ENCODE peak calls at places on chromosomes 12 and 14, in seven cellular contexts. One of them, this sample, is unnamed.

GRCh38 chr14:102545461-102546265 is 36.1 kb upstream of the ANKRD9 start:
- DNase-seq in hepatocyte: peak
- DNase-seq in heart left ventricle: peak
- DNase-seq in ovary: no peak
- DNase-seq in NB4: no peak
- DNase-seq in astrocyte of the spinal cord: no peak
- DNase-seq in AG04449: no peak
- DNase-seq in this sample: peak

GRCh38 chr12:53091756-53092155 is 5.7 kb upstream of the IGFBP6 start:
- DNase-seq in astrocyte of the spinal cord: no peak
- DNase-seq in NB4: no peak
- DNase-seq in hepatocyte: no peak
- DNase-seq in heart left ventricle: no peak
- DNase-seq in AG04449: no peak
- DNase-seq in ovary: peak
- DNase-seq in this sample: no peak

GRCh38 chr14:77027538-77028383 is 747 bp downstream of the IRF2BPL start:
- DNase-seq in hepatocyte: peak
- DNase-seq in astrocyte of the spinal cord: peak
- DNase-seq in AG04449: no peak
- DNase-seq in NB4: peak
- DNase-seq in heart left ventricle: peak
- DNase-seq in ovary: peak
- DNase-seq in this sample: peak

GRCh38 chr14:90678846-90679362 is 137.3 kb downstream of the TTC7B start:
- DNase-seq in heart left ventricle: no peak
- DNase-seq in ovary: no peak
- DNase-seq in hepatocyte: no peak
- DNase-seq in NB4: no peak
- DNase-seq in AG04449: no peak
- DNase-seq in astrocyte of the spinal cord: no peak
- DNase-seq in this sample: no peak

GRCh38 chr12:65123435-65124063 is 2.4 kb upstream of the WIF1 start:
- DNase-seq in hepatocyte: peak
- DNase-seq in astrocyte of the spinal cord: peak
- DNase-seq in NB4: peak
- DNase-seq in AG04449: no peak
- DNase-seq in ovary: no peak
- DNase-seq in heart left ventricle: no peak
- DNase-seq in this sample: peak

GRCh38 chr12:114355389-114356088 is 50.4 kb downstream of the TBX5 start:
- DNase-seq in ovary: no peak
- DNase-seq in astrocyte of the spinal cord: no peak
- DNase-seq in NB4: peak
- DNase-seq in AG04449: no peak
- DNase-seq in heart left ventricle: peak
- DNase-seq in hepatocyte: peak
- DNase-seq in this sample: peak

GRCh38 chr12:112367986-112368385 is 14.2 kb downstream of the HECTD4 start:
- DNase-seq in AG04449: no peak
- DNase-seq in ovary: no peak
- DNase-seq in hepatocyte: no peak
- DNase-seq in heart left ventricle: no peak
- DNase-seq in astrocyte of the spinal cord: no peak
- DNase-seq in NB4: no peak
- DNase-seq in this sample: no peak

GRCh38 chr14:90567991-90568390 is 171.2 kb downstream of the CALM1 start:
- DNase-seq in ovary: no peak
- DNase-seq in astrocyte of the spinal cord: no peak
- DNase-seq in heart left ventricle: no peak
- DNase-seq in hepatocyte: no peak
- DNase-seq in NB4: no peak
- DNase-seq in AG04449: no peak
- DNase-seq in this sample: no peak

GRCh38 chr14:100677152-100677924 is 49.4 kb upstream of the DLK1 start:
- DNase-seq in heart left ventricle: peak
- DNase-seq in ovary: peak
- DNase-seq in astrocyte of the spinal cord: no peak
- DNase-seq in hepatocyte: peak
- DNase-seq in AG04449: no peak
- DNase-seq in NB4: peak
- DNase-seq in this sample: peak

GRCh38 chr12:13079440-13079906 is 24.0 kb downstream of the GSG1 start:
- DNase-seq in heart left ventricle: no peak
- DNase-seq in ovary: no peak
- DNase-seq in astrocyte of the spinal cord: no peak
- DNase-seq in hepatocyte: no peak
- DNase-seq in AG04449: no peak
- DNase-seq in NB4: no peak
- DNase-seq in this sample: no peak

GRCh38 chr12:116882742-116883141 is 1.5 kb upstream of the HRK start:
- DNase-seq in hepatocyte: no peak
- DNase-seq in ovary: no peak
- DNase-seq in heart left ventricle: no peak
- DNase-seq in AG04449: no peak
- DNase-seq in NB4: peak
- DNase-seq in astrocyte of the spinal cord: peak
- DNase-seq in this sample: peak

GRCh38 chr14:56422703-56423213 is 156.8 kb upstream of the TMEM260 start:
- DNase-seq in NB4: peak
- DNase-seq in astrocyte of the spinal cord: peak
- DNase-seq in heart left ventricle: peak
- DNase-seq in AG04449: peak
- DNase-seq in hepatocyte: peak
- DNase-seq in ovary: peak
- DNase-seq in this sample: peak

GRCh38 chr12:110279976-110280783 is 867 bp upstream of the ATP2A2 start:
- DNase-seq in NB4: peak
- DNase-seq in hepatocyte: peak
- DNase-seq in ovary: no peak
- DNase-seq in astrocyte of the spinal cord: peak
- DNase-seq in AG04449: no peak
- DNase-seq in heart left ventricle: peak
- DNase-seq in this sample: peak

GRCh38 chr12:128069359-128069997 is 197.5 kb upstream of the TMEM132C start:
- DNase-seq in heart left ventricle: no peak
- DNase-seq in hepatocyte: peak
- DNase-seq in ovary: no peak
- DNase-seq in AG04449: peak
- DNase-seq in astrocyte of the spinal cord: peak
- DNase-seq in NB4: peak
- DNase-seq in this sample: peak

GRCh38 chr14:62889354-62889753 is 155.9 kb downstream of the KCNH5 start:
- DNase-seq in astrocyte of the spinal cord: no peak
- DNase-seq in heart left ventricle: no peak
- DNase-seq in NB4: no peak
- DNase-seq in ovary: no peak
- DNase-seq in AG04449: no peak
- DNase-seq in hepatocyte: no peak
- DNase-seq in this sample: no peak

GRCh38 chr12:10590976-10591375 is 22.4 kb downstream of the MAGOHB start:
- DNase-seq in heart left ventricle: no peak
- DNase-seq in ovary: no peak
- DNase-seq in AG04449: no peak
- DNase-seq in NB4: no peak
- DNase-seq in hepatocyte: no peak
- DNase-seq in astrocyte of the spinal cord: peak
- DNase-seq in this sample: no peak

GRCh38 chr14:70716483-70716882 is 74.8 kb downstream of the TTC9 start:
- DNase-seq in ovary: no peak
- DNase-seq in astrocyte of the spinal cord: no peak
- DNase-seq in AG04449: no peak
- DNase-seq in hepatocyte: no peak
- DNase-seq in heart left ventricle: no peak
- DNase-seq in NB4: no peak
- DNase-seq in this sample: no peak

GRCh38 chr12:93572712-93573551 is 457 bp downstream of the SOCS2 start:
- DNase-seq in hepatocyte: peak
- DNase-seq in NB4: no peak
- DNase-seq in AG04449: no peak
- DNase-seq in heart left ventricle: peak
- DNase-seq in astrocyte of the spinal cord: peak
- DNase-seq in ovary: peak
- DNase-seq in this sample: peak

GRCh38 chr14:66369157-66369706 is 116.9 kb upstream of the CCDC196 start:
- DNase-seq in NB4: no peak
- DNase-seq in hepatocyte: peak
- DNase-seq in astrocyte of the spinal cord: no peak
- DNase-seq in AG04449: no peak
- DNase-seq in ovary: no peak
- DNase-seq in heart left ventricle: no peak
- DNase-seq in this sample: no peak

GRCh38 chr12:75589801-75590200 is 78.4 kb upstream of the KRR1 start:
- DNase-seq in astrocyte of the spinal cord: no peak
- DNase-seq in hepatocyte: no peak
- DNase-seq in NB4: no peak
- DNase-seq in AG04449: no peak
- DNase-seq in ovary: no peak
- DNase-seq in heart left ventricle: no peak
- DNase-seq in this sample: no peak

GRCh38 chr12:27705263-27705662 is 5.4 kb upstream of the MRPS35 start:
- DNase-seq in ovary: no peak
- DNase-seq in astrocyte of the spinal cord: no peak
- DNase-seq in NB4: peak
- DNase-seq in hepatocyte: peak
- DNase-seq in AG04449: no peak
- DNase-seq in heart left ventricle: no peak
- DNase-seq in this sample: no peak

GRCh38 chr12:27707216-27707615 is 3.4 kb upstream of the MRPS35 start:
- DNase-seq in ovary: no peak
- DNase-seq in heart left ventricle: no peak
- DNase-seq in AG04449: no peak
- DNase-seq in hepatocyte: no peak
- DNase-seq in astrocyte of the spinal cord: no peak
- DNase-seq in NB4: no peak
- DNase-seq in this sample: no peak

GRCh38 chr12:27709212-27709931 is 1.3 kb upstream of the MRPS35 start:
- DNase-seq in NB4: no peak
- DNase-seq in AG04449: no peak
- DNase-seq in astrocyte of the spinal cord: no peak
- DNase-seq in heart left ventricle: no peak
- DNase-seq in ovary: no peak
- DNase-seq in hepatocyte: no peak
- DNase-seq in this sample: no peak

GRCh38 chr12:27703720-27704452 is 6.7 kb upstream of the MRPS35 start:
- DNase-seq in hepatocyte: peak
- DNase-seq in AG04449: peak
- DNase-seq in heart left ventricle: peak
- DNase-seq in NB4: peak
- DNase-seq in astrocyte of the spinal cord: peak
- DNase-seq in ovary: peak
- DNase-seq in this sample: peak
- TF ChIP-seq CTCF in hepatocyte: peak
- TF ChIP-seq CTCF in AG04449: peak
- TF ChIP-seq CTCF in heart left ventricle: peak
- TF ChIP-seq CTCF in NB4: peak
- TF ChIP-seq CTCF in astrocyte of the spinal cord: peak
- TF ChIP-seq CTCF in ovary: peak
- TF ChIP-seq CTCF in this sample: peak

GRCh38 chr12:32535260-32535999 is 136.1 kb downstream of the FGD4 start:
- DNase-seq in NB4: peak
- DNase-seq in ovary: peak
- DNase-seq in astrocyte of the spinal cord: peak
- DNase-seq in hepatocyte: peak
- DNase-seq in AG04449: no peak
- DNase-seq in heart left ventricle: peak
- DNase-seq in this sample: peak
- H3K4me3 ChIP-seq in NB4: peak
- H3K4me3 ChIP-seq in ovary: peak
- H3K4me3 ChIP-seq in astrocyte of the spinal cord: peak
- H3K4me3 ChIP-seq in hepatocyte: peak
- H3K4me3 ChIP-seq in AG04449: peak
- H3K4me3 ChIP-seq in heart left ventricle: peak
- H3K4me3 ChIP-seq in this sample: peak

DNA sequence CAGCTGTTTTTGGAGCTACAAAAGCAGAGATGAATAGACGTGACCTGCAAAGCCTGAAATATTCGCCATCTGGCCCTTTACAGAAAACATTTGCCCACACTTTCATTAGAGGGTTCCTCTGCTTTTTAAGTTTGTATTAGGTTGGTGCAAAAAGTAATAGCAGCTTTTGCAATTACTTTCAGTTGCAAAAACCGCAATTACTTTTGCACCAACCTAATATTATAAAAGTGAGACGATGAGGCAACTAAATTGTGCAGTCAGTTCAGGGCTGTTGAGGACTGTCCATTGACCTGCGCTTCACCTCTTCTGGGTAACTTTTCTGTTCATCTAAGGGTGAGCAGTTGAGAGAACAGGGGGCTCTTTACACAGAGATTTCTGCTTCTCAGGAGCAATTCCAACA is 191.3 kb downstream of the AACS start:
- DNase-seq in NB4: no peak
- DNase-seq in heart left ventricle: no peak
- DNase-seq in AG04449: no peak
- DNase-seq in hepatocyte: no peak
- DNase-seq in ovary: no peak
- DNase-seq in astrocyte of the spinal cord: no peak
- DNase-seq in this sample: no peak
- TF ChIP-seq CTCF in NB4: no peak
- TF ChIP-seq CTCF in heart left ventricle: no peak
- TF ChIP-seq CTCF in AG04449: no peak
- TF ChIP-seq CTCF in hepatocyte: no peak
- TF ChIP-seq CTCF in ovary: no peak
- TF ChIP-seq CTCF in astrocyte of the spinal cord: no peak
- TF ChIP-seq CTCF in this sample: no peak

DNA sequence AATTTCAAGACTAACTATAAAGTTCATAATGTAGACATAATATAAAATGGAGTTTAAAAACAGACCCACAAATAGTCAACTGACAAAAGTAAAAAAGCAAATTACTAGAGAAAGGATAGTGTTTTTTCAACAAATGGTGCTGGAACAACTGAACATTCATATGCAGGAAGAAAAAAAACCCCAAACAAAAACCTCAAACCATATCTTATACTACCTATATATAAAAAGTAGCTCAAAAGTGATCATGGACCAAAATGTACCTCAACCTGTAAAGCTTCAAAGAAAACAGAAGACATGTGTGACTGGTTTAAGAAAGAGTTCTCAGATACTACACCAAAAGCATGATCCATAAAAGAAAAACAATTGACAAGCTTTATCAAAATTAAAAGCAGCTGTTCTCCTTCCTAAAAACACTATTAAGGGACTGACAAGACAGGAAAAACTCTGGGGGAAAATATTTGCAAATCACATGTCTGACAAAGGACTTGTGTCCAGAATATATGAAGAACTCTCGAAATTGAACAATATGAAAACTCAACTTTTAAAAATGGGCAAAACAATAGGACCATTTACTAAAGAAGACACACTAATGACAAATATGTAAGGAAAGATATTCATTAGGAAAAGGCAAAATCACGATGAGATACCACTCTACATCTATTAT is 22.7 kb upstream of the ARID4A start:
- DNase-seq in hepatocyte: no peak
- DNase-seq in heart left ventricle: no peak
- DNase-seq in astrocyte of the spinal cord: no peak
- DNase-seq in ovary: no peak
- DNase-seq in AG04449: no peak
- DNase-seq in NB4: no peak
- DNase-seq in this sample: no peak
- H3K4me3 ChIP-seq in hepatocyte: no peak
- H3K4me3 ChIP-seq in heart left ventricle: no peak
- H3K4me3 ChIP-seq in astrocyte of the spinal cord: no peak
- H3K4me3 ChIP-seq in ovary: no peak
- H3K4me3 ChIP-seq in AG04449: no peak
- H3K4me3 ChIP-seq in NB4: no peak
- H3K4me3 ChIP-seq in this sample: no peak

GRCh38 chr12:55728185-55728931 is 451 bp downstream of the CD63 start:
- DNase-seq in ovary: peak
- DNase-seq in astrocyte of the spinal cord: peak
- DNase-seq in heart left ventricle: peak
- DNase-seq in AG04449: no peak
- DNase-seq in hepatocyte: peak
- DNase-seq in NB4: peak
- DNase-seq in this sample: peak
- TF ChIP-seq CTCF in ovary: no peak
- TF ChIP-seq CTCF in astrocyte of the spinal cord: no peak
- TF ChIP-seq CTCF in heart left ventricle: no peak
- TF ChIP-seq CTCF in AG04449: no peak
- TF ChIP-seq CTCF in hepatocyte: no peak
- TF ChIP-seq CTCF in NB4: no peak
- TF ChIP-seq CTCF in this sample: no peak